ENCODE peak calls at places on chromosomes 12 and 14, in five cellular contexts. One of them, this sample, is unnamed.

GRCh38 chr14:54349713-54350112 is 47.1 kb upstream of the CDKN3 start:
- DNase-seq in GM23248: peak
- DNase-seq in neural progenitor cell: no peak
- DNase-seq in fibroblast of lung: no peak
- DNase-seq in HCT116: no peak
- DNase-seq in this sample: no peak

GRCh38 chr12:127108360-127109215 is 1158.4 kb upstream of the TMEM132C start:
- DNase-seq in GM23248: peak
- DNase-seq in neural progenitor cell: peak
- DNase-seq in fibroblast of lung: peak
- DNase-seq in HCT116: peak
- DNase-seq in this sample: peak

GRCh38 chr12:92363295-92364146 is 217.9 kb upstream of the BTG1 start:
- DNase-seq in GM23248: peak
- DNase-seq in neural progenitor cell: no peak
- DNase-seq in fibroblast of lung: peak
- DNase-seq in HCT116: no peak
- DNase-seq in this sample: peak

GRCh38 chr14:59897757-59898383 is 22.1 kb upstream of the LRRC9 start:
- DNase-seq in GM23248: peak
- DNase-seq in neural progenitor cell: peak
- DNase-seq in fibroblast of lung: peak
- DNase-seq in HCT116: peak
- DNase-seq in this sample: peak

GRCh38 chr12:26304273-26304672 is 108.9 kb downstream of the SSPN start:
- DNase-seq in GM23248: no peak
- DNase-seq in neural progenitor cell: no peak
- DNase-seq in fibroblast of lung: no peak
- DNase-seq in HCT116: no peak
- DNase-seq in this sample: no peak

GRCh38 chr12:59873136-59873535 is 277.3 kb downstream of the SLC16A7 start:
- DNase-seq in GM23248: no peak
- DNase-seq in neural progenitor cell: no peak
- DNase-seq in fibroblast of lung: no peak
- DNase-seq in HCT116: no peak
- DNase-seq in this sample: no peak

GRCh38 chr12:121581681-121582439 is 1.0 kb upstream of the KDM2B start:
- DNase-seq in GM23248: peak
- DNase-seq in neural progenitor cell: peak
- DNase-seq in fibroblast of lung: peak
- DNase-seq in HCT116: no peak
- DNase-seq in this sample: no peak

GRCh38 chr12:108911915-108912314 is 32.0 kb downstream of the DAO start:
- DNase-seq in GM23248: no peak
- DNase-seq in neural progenitor cell: no peak
- DNase-seq in fibroblast of lung: no peak
- DNase-seq in HCT116: no peak
- DNase-seq in this sample: peak

GRCh38 chr12:99110866-99111265 is 465.8 kb downstream of the APAF1 start:
- DNase-seq in GM23248: no peak
- DNase-seq in neural progenitor cell: no peak
- DNase-seq in fibroblast of lung: no peak
- DNase-seq in HCT116: no peak
- DNase-seq in this sample: no peak

GRCh38 chr14:50052517-50052916 is 63.9 kb downstream of the VCPKMT start:
- DNase-seq in GM23248: no peak
- DNase-seq in neural progenitor cell: no peak
- DNase-seq in fibroblast of lung: no peak
- DNase-seq in HCT116: no peak
- DNase-seq in this sample: no peak

GRCh38 chr12:111056618-111057521 is 136.5 kb upstream of the MYL2 start:
- DNase-seq in GM23248: no peak
- DNase-seq in neural progenitor cell: no peak
- DNase-seq in fibroblast of lung: no peak
- DNase-seq in HCT116: no peak
- DNase-seq in this sample: no peak

GRCh38 chr12:57128519-57129247 is 400 bp downstream of the LRP1 start:
- DNase-seq in GM23248: peak
- DNase-seq in neural progenitor cell: peak
- DNase-seq in fibroblast of lung: no peak
- DNase-seq in HCT116: no peak
- DNase-seq in this sample: no peak

GRCh38 chr12:117875652-117876491 is 92.9 kb downstream of the KSR2 start:
- DNase-seq in GM23248: peak
- DNase-seq in neural progenitor cell: peak
- DNase-seq in fibroblast of lung: peak
- DNase-seq in HCT116: no peak
- DNase-seq in this sample: peak

GRCh38 chr14:55298423-55298822 is 27.2 kb downstream of the FBXO34 start:
- DNase-seq in GM23248: no peak
- DNase-seq in neural progenitor cell: no peak
- DNase-seq in fibroblast of lung: no peak
- DNase-seq in HCT116: no peak
- DNase-seq in this sample: no peak

GRCh38 chr14:74611672-74612345 is at the start of gene LTBP2:
- DNase-seq in GM23248: peak
- DNase-seq in neural progenitor cell: peak
- DNase-seq in fibroblast of lung: no peak
- DNase-seq in HCT116: no peak
- DNase-seq in this sample: peak

GRCh38 chr12:82805812-82806497 is 119.2 kb downstream of the TMTC2 start:
- DNase-seq in GM23248: peak
- DNase-seq in neural progenitor cell: no peak
- DNase-seq in fibroblast of lung: no peak
- DNase-seq in HCT116: no peak
- DNase-seq in this sample: no peak

GRCh38 chr14:33323979-33324378 is 385.3 kb downstream of the NPAS3 start:
- DNase-seq in GM23248: no peak
- DNase-seq in neural progenitor cell: peak
- DNase-seq in fibroblast of lung: no peak
- DNase-seq in HCT116: no peak
- DNase-seq in this sample: no peak

GRCh38 chr12:12645485-12645884 is 33.8 kb downstream of the CREBL2 start:
- DNase-seq in GM23248: peak
- DNase-seq in neural progenitor cell: peak
- DNase-seq in fibroblast of lung: peak
- DNase-seq in HCT116: peak
- DNase-seq in this sample: no peak

GRCh38 chr12:125773033-125773432 is 707.8 kb downstream of the AACS start:
- DNase-seq in GM23248: peak
- DNase-seq in neural progenitor cell: peak
- DNase-seq in fibroblast of lung: no peak
- DNase-seq in HCT116: peak
- DNase-seq in this sample: peak

GRCh38 chr12:3805058-3805457 is 52.1 kb upstream of the CRACR2A start:
- DNase-seq in GM23248: peak
- DNase-seq in neural progenitor cell: no peak
- DNase-seq in fibroblast of lung: no peak
- DNase-seq in HCT116: no peak
- DNase-seq in this sample: no peak

GRCh38 chr12:40171501-40171900 is 53.3 kb upstream of the LRRK2 start:
- DNase-seq in GM23248: no peak
- DNase-seq in neural progenitor cell: no peak
- DNase-seq in fibroblast of lung: peak
- DNase-seq in HCT116: no peak
- DNase-seq in this sample: no peak

GRCh38 chr14:105927661-105928060 is 401.3 kb downstream of the TMEM121 start:
- DNase-seq in GM23248: no peak
- DNase-seq in neural progenitor cell: no peak
- DNase-seq in fibroblast of lung: no peak
- DNase-seq in HCT116: no peak
- DNase-seq in this sample: no peak

GRCh38 chr14:28264306-28264705 is 502.3 kb upstream of the FOXG1 start:
- DNase-seq in GM23248: no peak
- DNase-seq in neural progenitor cell: no peak
- DNase-seq in fibroblast of lung: no peak
- DNase-seq in HCT116: no peak
- DNase-seq in this sample: no peak

GRCh38 chr14:83129503-83129902 is 1595.8 kb upstream of the SEL1L start:
- DNase-seq in GM23248: no peak
- DNase-seq in neural progenitor cell: no peak
- DNase-seq in fibroblast of lung: no peak
- DNase-seq in HCT116: no peak
- DNase-seq in this sample: no peak

GRCh38 chr14:61178226-61179060 is 102.7 kb downstream of the TMEM30B start:
- DNase-seq in GM23248: peak
- DNase-seq in neural progenitor cell: no peak
- DNase-seq in fibroblast of lung: peak
- DNase-seq in HCT116: peak
- DNase-seq in this sample: peak

GRCh38 chr12:57234571-57235011 is 5.1 kb downstream of the SHMT2 start:
- DNase-seq in GM23248: no peak
- DNase-seq in neural progenitor cell: no peak
- DNase-seq in fibroblast of lung: no peak
- DNase-seq in HCT116: no peak
- DNase-seq in this sample: no peak

GRCh38 chr14:65658202-65658601 is 245.7 kb downstream of the FUT8 start:
- DNase-seq in GM23248: peak
- DNase-seq in neural progenitor cell: no peak
- DNase-seq in fibroblast of lung: peak
- DNase-seq in HCT116: no peak
- DNase-seq in this sample: no peak

GRCh38 chr14:76844223-76844622 is 18.0 kb downstream of the LRRC74A start:
- DNase-seq in GM23248: peak
- DNase-seq in neural progenitor cell: peak
- DNase-seq in fibroblast of lung: no peak
- DNase-seq in HCT116: peak
- DNase-seq in this sample: no peak

GRCh38 chr12:117025481-117026151 is 73.6 kb downstream of the TESC start:
- DNase-seq in GM23248: peak
- DNase-seq in neural progenitor cell: peak
- DNase-seq in fibroblast of lung: peak
- DNase-seq in HCT116: peak
- DNase-seq in this sample: peak

GRCh38 chr12:68158427-68158826 is 1.1 kb downstream of the IFNG start:
- DNase-seq in GM23248: peak
- DNase-seq in neural progenitor cell: peak
- DNase-seq in fibroblast of lung: no peak
- DNase-seq in HCT116: peak
- DNase-seq in this sample: no peak

GRCh38 chr14:61475316-61475715 is 153.9 kb downstream of the PRKCH start:
- DNase-seq in GM23248: peak
- DNase-seq in neural progenitor cell: peak
- DNase-seq in fibroblast of lung: peak
- DNase-seq in HCT116: peak
- DNase-seq in this sample: peak

GRCh38 chr12:109458771-109459208 is 18.3 kb downstream of the KCTD10 start:
- DNase-seq in GM23248: peak
- DNase-seq in neural progenitor cell: peak
- DNase-seq in fibroblast of lung: peak
- DNase-seq in HCT116: no peak
- DNase-seq in this sample: no peak

GRCh38 chr14:98984719-98985041 is 287.3 kb downstream of the BCL11B start:
- DNase-seq in GM23248: no peak
- DNase-seq in neural progenitor cell: no peak
- DNase-seq in fibroblast of lung: no peak
- DNase-seq in HCT116: no peak
- DNase-seq in this sample: no peak

GRCh38 chr12:52350021-52350620 is 17.2 kb downstream of the KRT85 start:
- DNase-seq in GM23248: no peak
- DNase-seq in neural progenitor cell: no peak
- DNase-seq in fibroblast of lung: no peak
- DNase-seq in HCT116: no peak
- DNase-seq in this sample: no peak

GRCh38 chr14:33414041-33414440 is 475.4 kb downstream of the NPAS3 start:
- DNase-seq in GM23248: no peak
- DNase-seq in neural progenitor cell: no peak
- DNase-seq in fibroblast of lung: no peak
- DNase-seq in HCT116: no peak
- DNase-seq in this sample: no peak

GRCh38 chr14:104316121-104316722 is 177.8 kb downstream of the KIF26A start:
- DNase-seq in GM23248: no peak
- DNase-seq in neural progenitor cell: no peak
- DNase-seq in fibroblast of lung: no peak
- DNase-seq in HCT116: no peak
- DNase-seq in this sample: no peak

GRCh38 chr12:94152292-94153083 is 4.1 kb downstream of the PLXNC1 start:
- DNase-seq in GM23248: no peak
- DNase-seq in neural progenitor cell: no peak
- DNase-seq in fibroblast of lung: no peak
- DNase-seq in HCT116: no peak
- DNase-seq in this sample: peak
- TF ChIP-seq EZH2 in GM23248: no peak
- TF ChIP-seq EZH2 in neural progenitor cell: no peak
- TF ChIP-seq EZH2 in fibroblast of lung: no peak
- TF ChIP-seq EZH2 in HCT116: no peak
- TF ChIP-seq EZH2 in this sample: no peak

GRCh38 chr12:48978291-48978740 is at the start of gene WNT1:
- DNase-seq in GM23248: peak
- DNase-seq in neural progenitor cell: peak
- DNase-seq in fibroblast of lung: no peak
- DNase-seq in HCT116: no peak
- DNase-seq in this sample: no peak
- TF ChIP-seq EZH2 in GM23248: no peak
- TF ChIP-seq EZH2 in neural progenitor cell: peak
- TF ChIP-seq EZH2 in fibroblast of lung: peak
- TF ChIP-seq EZH2 in HCT116: no peak
- TF ChIP-seq EZH2 in this sample: peak

DNA sequence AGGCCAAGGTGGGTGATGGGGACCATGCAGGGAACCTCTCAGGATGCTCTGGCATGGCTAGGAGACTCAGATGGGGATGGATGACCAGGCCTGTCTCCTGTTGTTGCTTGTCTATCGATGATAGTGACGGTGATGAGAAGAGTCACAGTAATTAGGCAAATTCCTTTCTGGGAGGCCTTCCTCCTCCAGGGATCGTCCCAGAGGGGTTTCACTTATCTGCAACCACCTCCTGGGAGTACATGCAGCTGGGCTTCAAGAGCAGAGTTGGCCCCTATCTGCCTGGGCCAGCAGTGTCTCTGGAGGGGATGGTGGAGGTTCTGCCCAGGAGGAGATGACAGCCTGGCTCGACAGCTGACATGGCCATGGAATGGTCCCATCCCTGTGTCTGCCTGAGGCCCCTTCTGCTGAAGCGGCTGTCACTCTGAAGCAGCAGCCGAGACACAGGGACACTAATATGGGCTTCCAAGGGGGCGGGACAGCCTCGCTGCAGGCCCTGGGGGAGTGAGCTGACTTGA is 27.5 kb upstream of the OAS1 start:
- DNase-seq in GM23248: no peak
- DNase-seq in neural progenitor cell: no peak
- DNase-seq in fibroblast of lung: no peak
- DNase-seq in HCT116: no peak
- DNase-seq in this sample: no peak
- TF ChIP-seq EZH2 in GM23248: no peak
- TF ChIP-seq EZH2 in neural progenitor cell: no peak
- TF ChIP-seq EZH2 in fibroblast of lung: no peak
- TF ChIP-seq EZH2 in HCT116: no peak
- TF ChIP-seq EZH2 in this sample: no peak

DNA sequence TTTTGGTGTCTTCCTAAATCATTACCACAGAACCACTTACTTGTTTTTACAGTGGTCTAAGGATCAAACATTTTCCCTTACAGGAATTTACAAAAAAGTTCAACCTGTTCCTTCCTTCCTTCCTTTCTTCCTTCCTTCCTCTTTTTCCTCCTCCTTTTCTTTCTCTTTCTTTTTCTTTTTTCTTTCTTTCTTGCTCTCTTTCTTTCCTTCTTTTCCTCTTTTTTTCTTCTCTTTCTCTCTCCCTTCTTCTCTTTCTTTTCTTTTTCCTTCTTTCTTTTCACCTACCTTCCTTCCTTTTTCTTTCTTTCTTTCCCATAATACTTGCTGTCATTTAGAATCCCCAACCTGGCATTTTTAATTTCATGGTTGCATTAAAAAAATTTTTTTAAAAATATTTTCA is 59.2 kb upstream of the PPP4R3A start:
- DNase-seq in GM23248: no peak
- DNase-seq in neural progenitor cell: no peak
- DNase-seq in fibroblast of lung: no peak
- DNase-seq in HCT116: no peak
- DNase-seq in this sample: no peak
- TF ChIP-seq EZH2 in GM23248: no peak
- TF ChIP-seq EZH2 in neural progenitor cell: no peak
- TF ChIP-seq EZH2 in fibroblast of lung: no peak
- TF ChIP-seq EZH2 in HCT116: no peak
- TF ChIP-seq EZH2 in this sample: no peak

This sample was measured in hepatocyte.